ENCODE peak calls at places on chromosomes 16 and 17, in eight cellular contexts. K is cerebellum; L is H7; T is fibroblast of the conjunctiva; B is CD8-positive, alpha-beta T cell; C is stimulated activated CD8-positive, alpha-beta memory T cell treated with anti-CD3 and anti-CD28 coated beads, Interleukin-15, amount 100 ng/mL, for 1 hour; W is GDM1; G is stimulated activated naive B cell treated with anti-CD40 and anti-IgM and Interleukin-4, amounts not matched to agents 10 μg/mL and 1 μg/mL and 100 μg/mL, for 72 hours. U is an unnamed sample.

GRCh38 chr17:2703606-2704005 is 8.0 kb downstream of the CLUH start:
- DNase-seq in W (no peak), K (no peak), T (no peak), B (no peak), L (peak), G (no peak), C (no peak), U (peak)

GRCh38 chr17:54754560-54754959 is 146.1 kb upstream of the TOM1L1 start:
- DNase-seq in W (peak), B (no peak), C (no peak), K (no peak), G (no peak), T (no peak), L (peak), U (peak)

GRCh38 chr17:56175299-56175935 is 22.1 kb downstream of the ANKFN1 start:
- DNase-seq in B (no peak), T (no peak), W (no peak), L (no peak), C (no peak), K (no peak), G (no peak), U (no peak)

GRCh38 chr17:67602974-67603373 is 114.8 kb upstream of the NOL11 start:
- DNase-seq in L (peak), T (peak), W (peak), G (peak), B (peak), K (peak), C (no peak), U (peak)

GRCh38 chr17:79629548-79630049 is 18.7 kb upstream of the RBFOX3 start:
- DNase-seq in B (no peak), G (no peak), K (no peak), W (no peak), C (no peak), L (no peak), T (no peak), U (no peak)

GRCh38 chr17:42347198-42347597 is 41.0 kb downstream of the STAT3 start:
- DNase-seq in B (no peak), W (no peak), K (peak), C (no peak), G (no peak), T (no peak), L (no peak), U (no peak)

GRCh38 chr17:75561927-75562603 is 25.5 kb upstream of the MYO15B start:
- DNase-seq in K (no peak), B (no peak), L (no peak), C (no peak), G (no peak), W (no peak), T (no peak), U (no peak)

GRCh38 chr17:40431231-40431602 is 12.0 kb upstream of the IGFBP4 start:
- DNase-seq in B (no peak), T (no peak), L (no peak), K (no peak), G (no peak), C (no peak), W (no peak), U (no peak)

GRCh38 chr16:30068750-30069574 is 3.4 kb downstream of the ALDOA start:
- DNase-seq in G (no peak), K (no peak), L (no peak), W (no peak), T (no peak), B (no peak), C (no peak), U (peak)

GRCh38 chr17:39036009-39036408 is 68.8 kb upstream of the FBXO47 start:
- DNase-seq in B (no peak), W (no peak), T (no peak), C (no peak), K (no peak), L (peak), G (no peak), U (no peak)

GRCh38 chr16:3961449-3961849 is 80.9 kb upstream of the CREBBP start:
- DNase-seq in W (no peak), B (no peak), G (no peak), L (peak), T (no peak), C (no peak), K (no peak), U (peak)

GRCh38 chr17:41421116-41421515 is 3.3 kb downstream of the KRT37 start:
- DNase-seq in G (no peak), L (no peak), B (no peak), W (no peak), K (no peak), C (no peak), T (no peak), U (no peak)

GRCh38 chr16:2178321-2179106 is 17.9 kb downstream of the CASKIN1 start:
- DNase-seq in L (peak), W (no peak), C (no peak), G (no peak), T (no peak), B (no peak), K (no peak), U (peak)

GRCh38 chr16:54281535-54282201 is 4.9 kb downstream of the IRX3 start:
- DNase-seq in C (no peak), L (peak), K (no peak), B (no peak), W (no peak), G (no peak), T (no peak), U (peak)

GRCh38 chr17:28675980-28676379 is 14.0 kb downstream of the SUPT6H start:
- DNase-seq in T (no peak), C (no peak), W (no peak), G (no peak), L (peak), B (no peak), K (no peak), U (peak)

GRCh38 chr17:76437467-76438402 is 15.2 kb downstream of the UBE2O start:
- DNase-seq in T (no peak), B (no peak), C (no peak), W (no peak), G (no peak), K (peak), L (no peak), U (no peak)

GRCh38 chr17:82118815-82119380 is 20.9 kb upstream of the FASN start:
- DNase-seq in T (no peak), G (no peak), B (no peak), K (no peak), L (peak), W (no peak), C (no peak), U (no peak)

GRCh38 chr16:10601444-10602401 is 21.3 kb upstream of the EMP2 start:
- DNase-seq in C (no peak), T (no peak), G (no peak), L (no peak), W (no peak), K (no peak), B (no peak), U (no peak)

GRCh38 chr17:4666296-4666695 is 24.8 kb upstream of the ALOX15 start:
- DNase-seq in T (no peak), C (no peak), L (no peak), B (no peak), G (no peak), W (no peak), K (no peak), U (no peak)

GRCh38 chr17:79365361-79365760 is 245.5 kb downstream of the RBFOX3 start:
- DNase-seq in G (no peak), W (no peak), C (no peak), T (no peak), B (no peak), K (no peak), L (no peak), U (no peak)

GRCh38 chr16:54116126-54116525 is 170.5 kb downstream of the IRX3 start:
- DNase-seq in K (no peak), G (no peak), W (no peak), B (no peak), C (no peak), L (no peak), T (peak), U (no peak)

GRCh38 chr16:24988137-24988535 is 27.0 kb downstream of the ARHGAP17 start:
- DNase-seq in K (no peak), L (no peak), W (no peak), C (no peak), T (no peak), G (no peak), B (no peak), U (no peak)

GRCh38 chr16:65967376-65967775 is 399.1 kb upstream of the CDH5 start:
- DNase-seq in W (no peak), T (no peak), K (no peak), B (no peak), G (no peak), C (no peak), L (no peak), U (no peak)

GRCh38 chr16:75861981-75862380 is 135.7 kb upstream of the CPHXL start:
- DNase-seq in L (no peak), W (no peak), T (no peak), B (no peak), C (no peak), G (no peak), K (no peak), U (no peak)

GRCh38 chr17:81976332-81977210 is 858 bp upstream of the ASPSCR1 start:
- DNase-seq in B (no peak), G (no peak), K (peak), L (peak), W (no peak), T (no peak), C (no peak), U (peak)

GRCh38 chr16:34803683-34804416 is 1344.4 kb downstream of the TP53TG3F start:
- DNase-seq in B (no peak), K (no peak), W (no peak), L (peak), G (no peak), C (no peak), T (no peak), U (no peak)

GRCh38 chr17:67421869-67422273 is 44.8 kb downstream of the PITPNC1 start:
- DNase-seq in K (no peak), B (no peak), C (peak), W (no peak), T (peak), L (no peak), G (no peak), U (no peak)

U was measured in endodermal cell.